ENCODE peak calls at places on chromosomes 2 and 18, in eight cellular contexts. Y is DMS 273 treated with DMSO at 0.1 percent for 48 hours; S is activated CD8-positive, alpha-beta memory T cell treated with anti-CD3 and anti-CD28 coated beads for 24 hours; T is hepatic stellate cell; J is RPMI7951; K is osteocyte; B is GM13977; L is T-cell. Q is an unnamed sample.

GRCh38 chr2:42314892-42315468 is 46.0 kb downstream of the COX7A2L start:
- DNase-seq in T (peak), J (peak), S (no peak), B (no peak), Y (no peak), L (no peak), K (no peak), Q (peak)

GRCh38 chr2:24972315-24972958 is 682 bp upstream of the DNAJC27 start:
- DNase-seq in S (peak), K (no peak), Y (no peak), J (peak), B (peak), L (peak), T (peak), Q (no peak)

GRCh38 chr2:119523959-119524694 is at the start of gene SCTR:
- DNase-seq in L (no peak), Y (no peak), S (no peak), T (no peak), B (no peak), K (peak), J (no peak), Q (no peak)

GRCh38 chr2:100606740-100607343 is 44.0 kb downstream of the PDCL3 start:
- DNase-seq in B (peak), K (no peak), L (peak), S (peak), J (peak), Y (no peak), T (peak), Q (no peak)

GRCh38 chr2:216315817-216316603 is 56.3 kb downstream of the MARCHF4 start:
- DNase-seq in B (no peak), T (peak), L (no peak), Y (no peak), K (no peak), S (no peak), J (peak), Q (peak)

GRCh38 chr18:48453330-48454063 is 44.3 kb upstream of the ZBTB7C start:
- DNase-seq in K (no peak), L (no peak), Y (no peak), J (peak), S (no peak), B (no peak), T (no peak), Q (no peak)

GRCh38 chr2:222844323-222844722 is 16.5 kb upstream of the ACSL3 start:
- DNase-seq in S (no peak), L (no peak), Y (no peak), T (peak), B (no peak), J (peak), K (no peak), Q (no peak)

GRCh38 chr2:218888341-218888740 is 7.7 kb downstream of the WNT10A start:
- DNase-seq in B (no peak), J (no peak), K (no peak), Y (no peak), T (no peak), S (no peak), L (no peak), Q (no peak)

GRCh38 chr18:42181474-42181873 is 226.4 kb downstream of the PIK3C3 start:
- DNase-seq in L (no peak), S (no peak), T (no peak), K (no peak), B (no peak), J (no peak), Y (no peak), Q (no peak)

GRCh38 chr2:206092297-206092696 is 6.3 kb upstream of the INO80D start:
- DNase-seq in K (no peak), L (no peak), J (no peak), B (no peak), Y (no peak), S (no peak), T (no peak), Q (no peak)

Q was measured in amniotic stem cell.